ENCODE peak calls at places on chromosome 20, in six cellular contexts. One of them, this sample, is unnamed.

GRCh38 chr20:61567204-61567603 is 315.1 kb downstream of the CDH4 start:
- DNase-seq in CD8-positive, alpha-beta T cell: no peak
- DNase-seq in uterus: no peak
- DNase-seq in OCI-LY7: no peak
- DNase-seq in breast epithelium: no peak
- DNase-seq in caudate nucleus: no peak
- DNase-seq in this sample: no peak

GRCh38 chr20:62411479-62412193 is 4.6 kb upstream of the CABLES2 start:
- DNase-seq in breast epithelium: no peak
- DNase-seq in caudate nucleus: no peak
- DNase-seq in OCI-LY7: no peak
- DNase-seq in uterus: no peak
- DNase-seq in CD8-positive, alpha-beta T cell: no peak
- DNase-seq in this sample: no peak

GRCh38 chr20:44706371-44707258 is 8.6 kb upstream of the CCN5 start:
- DNase-seq in breast epithelium: no peak
- DNase-seq in OCI-LY7: no peak
- DNase-seq in uterus: peak; percentile 60
- DNase-seq in CD8-positive, alpha-beta T cell: no peak
- DNase-seq in caudate nucleus: no peak
- DNase-seq in this sample: no peak

GRCh38 chr20:5553194-5553815 is 196.9 kb upstream of the SHLD1 start:
- DNase-seq in breast epithelium: no peak
- DNase-seq in OCI-LY7: no peak
- DNase-seq in caudate nucleus: no peak
- DNase-seq in uterus: no peak
- DNase-seq in CD8-positive, alpha-beta T cell: no peak
- DNase-seq in this sample: no peak

GRCh38 chr20:48006036-48006833 is 221.0 kb upstream of the SULF2 start:
- DNase-seq in caudate nucleus: no peak
- DNase-seq in breast epithelium: no peak
- DNase-seq in CD8-positive, alpha-beta T cell: no peak
- DNase-seq in OCI-LY7: peak; percentile 14
- DNase-seq in uterus: no peak
- DNase-seq in this sample: no peak

GRCh38 chr20:45947110-45947866 is 12.8 kb downstream of the PCIF1 start:
- DNase-seq in breast epithelium: no peak
- DNase-seq in CD8-positive, alpha-beta T cell: no peak
- DNase-seq in uterus: no peak
- DNase-seq in OCI-LY7: no peak
- DNase-seq in caudate nucleus: no peak
- DNase-seq in this sample: no peak

GRCh38 chr20:35953411-35954199 is 697 bp downstream of the SCAND1 start:
- DNase-seq in CD8-positive, alpha-beta T cell: peak; percentile 65
- DNase-seq in breast epithelium: peak; percentile 61
- DNase-seq in uterus: no peak
- DNase-seq in OCI-LY7: peak; percentile 86
- DNase-seq in caudate nucleus: no peak
- DNase-seq in this sample: peak; percentile 36

GRCh38 chr20:41358230-41358629 is 8.4 kb downstream of the EMILIN3 start:
- DNase-seq in caudate nucleus: no peak
- DNase-seq in CD8-positive, alpha-beta T cell: no peak
- DNase-seq in uterus: no peak
- DNase-seq in breast epithelium: no peak
- DNase-seq in OCI-LY7: no peak
- DNase-seq in this sample: no peak

GRCh38 chr20:35312348-35312747 is 20.1 kb upstream of the FAM83C start:
- DNase-seq in OCI-LY7: no peak
- DNase-seq in breast epithelium: no peak
- DNase-seq in uterus: no peak
- DNase-seq in caudate nucleus: no peak
- DNase-seq in CD8-positive, alpha-beta T cell: no peak
- DNase-seq in this sample: no peak

GRCh38 chr20:25273046-25273445 is 25.2 kb downstream of the PYGB start:
- DNase-seq in uterus: peak; percentile 7
- DNase-seq in CD8-positive, alpha-beta T cell: no peak
- DNase-seq in breast epithelium: no peak
- DNase-seq in OCI-LY7: no peak
- DNase-seq in caudate nucleus: no peak
- DNase-seq in this sample: no peak

GRCh38 chr20:3733119-3733995 is 872 bp downstream of the HSPA12B start:
- DNase-seq in caudate nucleus: no peak
- DNase-seq in breast epithelium: no peak
- DNase-seq in uterus: no peak
- DNase-seq in OCI-LY7: no peak
- DNase-seq in CD8-positive, alpha-beta T cell: no peak
- DNase-seq in this sample: no peak

GRCh38 chr20:63317601-63318291 is 24.8 kb downstream of the COL20A1 start:
- DNase-seq in caudate nucleus: no peak
- DNase-seq in uterus: no peak
- DNase-seq in CD8-positive, alpha-beta T cell: no peak
- DNase-seq in breast epithelium: no peak
- DNase-seq in OCI-LY7: no peak
- DNase-seq in this sample: no peak

GRCh38 chr20:24917797-24918578 is 31.1 kb upstream of the CST7 start:
- DNase-seq in caudate nucleus: peak; percentile 34
- DNase-seq in OCI-LY7: peak; percentile 50
- DNase-seq in breast epithelium: peak; percentile 66
- DNase-seq in CD8-positive, alpha-beta T cell: peak; percentile 49
- DNase-seq in uterus: peak; percentile 43
- DNase-seq in this sample: peak; percentile 40

GRCh38 chr20:33305591-33306057 is 22.6 kb downstream of the BPIFB1 start:
- DNase-seq in OCI-LY7: no peak
- DNase-seq in CD8-positive, alpha-beta T cell: no peak
- DNase-seq in breast epithelium: no peak
- DNase-seq in uterus: no peak
- DNase-seq in caudate nucleus: no peak
- DNase-seq in this sample: no peak

GRCh38 chr20:47760686-47761477 is 24.4 kb downstream of the SULF2 start:
- DNase-seq in breast epithelium: no peak
- DNase-seq in CD8-positive, alpha-beta T cell: no peak
- DNase-seq in OCI-LY7: no peak
- DNase-seq in caudate nucleus: no peak
- DNase-seq in uterus: no peak
- DNase-seq in this sample: no peak

GRCh38 chr20:10218536-10219451 is at the start of gene SNAP25:
- DNase-seq in caudate nucleus: peak; percentile 78
- DNase-seq in OCI-LY7: no peak
- DNase-seq in breast epithelium: peak; percentile 63
- DNase-seq in CD8-positive, alpha-beta T cell: peak; percentile 36
- DNase-seq in uterus: peak; percentile 75
- DNase-seq in this sample: peak; percentile 62

GRCh38 chr20:19211661-19212523 is 550 bp upstream of the SLC24A3 start:
- DNase-seq in OCI-LY7: no peak
- DNase-seq in caudate nucleus: peak; percentile 23
- DNase-seq in breast epithelium: no peak
- DNase-seq in CD8-positive, alpha-beta T cell: no peak
- DNase-seq in uterus: peak; percentile 64
- DNase-seq in this sample: peak; percentile 36

GRCh38 chr20:11912664-11913415 is 4.9 kb upstream of the BTBD3 start:
- DNase-seq in CD8-positive, alpha-beta T cell: no peak
- DNase-seq in uterus: no peak
- DNase-seq in breast epithelium: no peak
- DNase-seq in caudate nucleus: no peak
- DNase-seq in OCI-LY7: no peak
- DNase-seq in this sample: no peak

GRCh38 chr20:14481863-14482262 is 144.5 kb upstream of the FLRT3 start:
- DNase-seq in breast epithelium: no peak
- DNase-seq in OCI-LY7: no peak
- DNase-seq in CD8-positive, alpha-beta T cell: no peak
- DNase-seq in caudate nucleus: no peak
- DNase-seq in uterus: no peak
- DNase-seq in this sample: no peak

GRCh38 chr20:58718729-58719128 is 26.1 kb downstream of the NPEPL1 start:
- DNase-seq in breast epithelium: peak; percentile 24
- DNase-seq in uterus: peak; percentile 8
- DNase-seq in CD8-positive, alpha-beta T cell: no peak
- DNase-seq in caudate nucleus: no peak
- DNase-seq in OCI-LY7: no peak
- DNase-seq in this sample: no peak

GRCh38 chr20:41182296-41183212 is 45.2 kb downstream of the PLCG1 start:
- DNase-seq in CD8-positive, alpha-beta T cell: no peak
- DNase-seq in OCI-LY7: no peak
- DNase-seq in breast epithelium: no peak
- DNase-seq in uterus: no peak
- DNase-seq in caudate nucleus: no peak
- DNase-seq in this sample: no peak

GRCh38 chr20:19947611-19948264 is 69.4 kb upstream of the NAA20 start:
- DNase-seq in uterus: no peak
- DNase-seq in OCI-LY7: no peak
- DNase-seq in CD8-positive, alpha-beta T cell: no peak
- DNase-seq in caudate nucleus: no peak
- DNase-seq in breast epithelium: no peak
- DNase-seq in this sample: no peak

GRCh38 chr20:39643292-39643691 is 681.1 kb downstream of the DHX35 start:
- DNase-seq in breast epithelium: no peak
- DNase-seq in caudate nucleus: no peak
- DNase-seq in uterus: no peak
- DNase-seq in CD8-positive, alpha-beta T cell: no peak
- DNase-seq in OCI-LY7: no peak
- DNase-seq in this sample: no peak

DNA sequence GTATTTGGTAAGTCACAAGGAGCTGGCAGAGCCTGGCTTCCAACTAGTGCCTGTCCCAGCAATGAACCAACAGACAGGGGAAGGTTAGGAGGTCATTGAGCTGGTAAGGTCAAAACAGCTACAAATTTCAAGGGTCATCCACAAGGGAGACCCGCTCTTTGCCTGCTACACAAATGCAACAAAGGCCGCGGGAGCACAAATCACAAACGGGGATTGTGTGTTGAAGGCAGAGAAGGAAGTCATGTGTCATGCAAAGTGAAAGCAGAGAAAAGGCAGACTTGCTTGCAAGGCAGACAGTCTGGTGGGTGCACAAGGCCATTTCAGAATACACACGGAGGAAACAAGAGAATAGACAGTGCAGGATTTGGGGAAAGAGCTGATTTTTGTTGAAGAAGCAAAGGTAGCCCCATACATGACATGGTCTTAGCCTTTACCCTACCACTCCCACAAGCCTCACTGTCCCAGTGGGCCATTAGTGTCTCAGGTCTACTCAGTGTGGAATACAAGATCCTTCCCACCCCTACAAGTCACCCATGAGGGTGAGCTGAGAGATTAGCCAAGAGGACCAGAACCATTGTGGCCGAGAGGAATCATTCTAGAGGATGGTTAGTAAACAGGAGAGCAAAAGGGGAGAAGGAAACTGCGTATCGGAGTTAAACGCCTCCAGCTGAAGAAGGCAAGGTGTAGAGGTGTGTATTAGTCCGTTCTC is 18.1 kb upstream of the SAMHD1 start:
- DNase-seq in breast epithelium: no peak
- DNase-seq in uterus: no peak
- DNase-seq in OCI-LY7: no peak
- DNase-seq in caudate nucleus: no peak
- DNase-seq in CD8-positive, alpha-beta T cell: peak; percentile 33
- DNase-seq in this sample: no peak
- H3K27ac ChIP-seq in breast epithelium: no peak overlapping the region
- H3K27ac ChIP-seq in uterus: no peak overlapping the region
- H3K27ac ChIP-seq in OCI-LY7: no peak overlapping the region
- H3K27ac ChIP-seq in caudate nucleus: no peak overlapping the region
- H3K27ac ChIP-seq in CD8-positive, alpha-beta T cell: peak overlapping the region; percentile 38
- H3K27ac ChIP-seq in this sample: no peak overlapping the region

DNA sequence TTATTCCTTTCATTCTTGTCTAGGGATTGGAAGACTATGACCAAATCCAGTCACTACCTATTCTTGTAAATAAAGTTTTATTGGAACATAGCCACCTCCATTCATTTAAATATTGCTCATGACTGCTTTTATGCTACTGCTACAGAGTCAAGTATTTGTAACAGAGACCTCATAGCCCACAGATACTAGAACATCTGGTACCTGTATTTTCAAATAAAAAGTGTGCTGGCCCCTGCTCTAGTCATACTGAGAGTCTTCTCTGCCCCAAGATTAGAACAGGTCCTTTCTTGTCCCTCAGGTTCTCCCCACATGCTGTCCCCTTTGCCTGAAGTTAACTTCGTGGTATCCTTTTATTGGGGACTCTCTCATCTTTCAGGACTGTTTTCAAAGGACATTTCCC is 422.3 kb downstream of the CBLN4 start:
- DNase-seq in caudate nucleus: no peak
- DNase-seq in OCI-LY7: no peak
- DNase-seq in breast epithelium: no peak
- DNase-seq in CD8-positive, alpha-beta T cell: no peak
- DNase-seq in uterus: no peak
- DNase-seq in this sample: no peak
- H3K27ac ChIP-seq in caudate nucleus: no peak overlapping the region
- H3K27ac ChIP-seq in OCI-LY7: no peak overlapping the region
- H3K27ac ChIP-seq in breast epithelium: no peak overlapping the region
- H3K27ac ChIP-seq in CD8-positive, alpha-beta T cell: no peak overlapping the region
- H3K27ac ChIP-seq in uterus: no peak overlapping the region
- H3K27ac ChIP-seq in this sample: no peak overlapping the region

GRCh38 chr20:51486197-51487005 is 56.1 kb downstream of the NFATC2 start:
- DNase-seq in OCI-LY7: no peak
- DNase-seq in uterus: no peak
- DNase-seq in caudate nucleus: no peak
- DNase-seq in CD8-positive, alpha-beta T cell: no peak
- DNase-seq in breast epithelium: no peak
- DNase-seq in this sample: no peak
- H3K27ac ChIP-seq in OCI-LY7: no peak overlapping the region
- H3K27ac ChIP-seq in uterus: no peak overlapping the region
- H3K27ac ChIP-seq in caudate nucleus: no peak overlapping the region
- H3K27ac ChIP-seq in CD8-positive, alpha-beta T cell: no peak overlapping the region
- H3K27ac ChIP-seq in breast epithelium: peak overlapping the region; percentile 6
- H3K27ac ChIP-seq in this sample: no peak overlapping the region

GRCh38 chr20:1307571-1307971 is 21.4 kb downstream of the SDCBP2 start:
- DNase-seq in CD8-positive, alpha-beta T cell: no peak
- DNase-seq in caudate nucleus: no peak
- DNase-seq in breast epithelium: no peak
- DNase-seq in OCI-LY7: no peak
- DNase-seq in uterus: no peak
- DNase-seq in this sample: no peak

GRCh38 chr20:1304711-1305515 is 24.0 kb downstream of the SDCBP2 start:
- DNase-seq in breast epithelium: no peak
- DNase-seq in caudate nucleus: no peak
- DNase-seq in uterus: no peak
- DNase-seq in CD8-positive, alpha-beta T cell: no peak
- DNase-seq in OCI-LY7: no peak
- DNase-seq in this sample: no peak

GRCh38 chr20:1306316-1307135 is 22.4 kb downstream of the SDCBP2 start:
- DNase-seq in CD8-positive, alpha-beta T cell: no peak
- DNase-seq in caudate nucleus: no peak
- DNase-seq in breast epithelium: no peak
- DNase-seq in uterus: no peak
- DNase-seq in OCI-LY7: no peak
- DNase-seq in this sample: no peak

GRCh38 chr20:1307171-1307570 is 21.8 kb downstream of the SDCBP2 start:
- DNase-seq in CD8-positive, alpha-beta T cell: no peak
- DNase-seq in OCI-LY7: no peak
- DNase-seq in uterus: no peak
- DNase-seq in caudate nucleus: no peak
- DNase-seq in breast epithelium: no peak
- DNase-seq in this sample: no peak

DNA sequence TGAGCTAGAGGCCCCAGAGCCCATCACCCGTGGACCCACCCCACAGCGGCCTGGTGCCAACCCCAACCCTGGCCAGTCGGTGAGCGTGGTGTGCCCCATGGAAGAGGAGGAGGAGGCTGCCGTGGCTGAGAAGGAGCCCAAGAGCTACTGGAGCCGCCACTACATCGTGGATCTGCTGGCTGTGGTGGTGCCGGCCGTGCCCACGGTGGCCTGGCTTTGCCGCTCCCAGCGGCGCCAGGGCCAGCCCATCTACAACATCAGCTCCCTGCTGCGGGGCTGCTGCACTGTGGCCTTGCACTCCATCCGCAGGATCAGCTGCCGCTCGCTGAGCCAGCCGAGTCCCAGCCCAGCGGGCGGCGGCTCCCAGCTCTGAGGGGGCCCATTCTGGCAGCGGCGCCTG is 23.3 kb downstream of the SDCBP2 start:
- DNase-seq in CD8-positive, alpha-beta T cell: no peak
- DNase-seq in uterus: no peak
- DNase-seq in caudate nucleus: no peak
- DNase-seq in breast epithelium: no peak
- DNase-seq in OCI-LY7: no peak
- DNase-seq in this sample: no peak
- H3K27ac ChIP-seq in CD8-positive, alpha-beta T cell: no peak overlapping the region
- H3K27ac ChIP-seq in uterus: no peak overlapping the region
- H3K27ac ChIP-seq in caudate nucleus: peak overlapping the region; percentile 87
- H3K27ac ChIP-seq in breast epithelium: no peak overlapping the region
- H3K27ac ChIP-seq in OCI-LY7: no peak overlapping the region
- H3K27ac ChIP-seq in this sample: no peak overlapping the region